ENCODE peak calls at places on chromosomes 2 and 18, in ten cellular contexts. One of them, this sample, is unnamed.

GRCh38 chr2:41967426-41968181 is 80.2 kb upstream of the PKDCC start:
- DNase-seq in HCT116: no peak
- DNase-seq in A549: no peak
- DNase-seq in ovary: no peak
- DNase-seq in heart left ventricle: peak; percentile 44
- DNase-seq in uterus: peak; percentile 40
- DNase-seq in esophagus squamous epithelium: no peak
- DNase-seq in body of pancreas: peak; percentile 21
- DNase-seq in upper lobe of left lung: no peak
- DNase-seq in IMR-90: no peak
- DNase-seq in this sample: peak; percentile 65

GRCh38 chr2:25514043-25514627 is 159.2 kb downstream of the DTNB start:
- DNase-seq in HCT116: no peak
- DNase-seq in A549: no peak
- DNase-seq in ovary: no peak
- DNase-seq in heart left ventricle: no peak
- DNase-seq in uterus: no peak
- DNase-seq in esophagus squamous epithelium: no peak
- DNase-seq in body of pancreas: no peak
- DNase-seq in upper lobe of left lung: no peak
- DNase-seq in IMR-90: no peak
- DNase-seq in this sample: no peak

GRCh38 chr2:27966466-27966865 is 75.9 kb downstream of the BABAM2 start:
- DNase-seq in HCT116: no peak
- DNase-seq in A549: no peak
- DNase-seq in ovary: peak; percentile 68
- DNase-seq in heart left ventricle: no peak
- DNase-seq in uterus: peak; percentile 55
- DNase-seq in esophagus squamous epithelium: no peak
- DNase-seq in body of pancreas: no peak
- DNase-seq in upper lobe of left lung: no peak
- DNase-seq in IMR-90: peak; percentile 15
- DNase-seq in this sample: peak; percentile 77

GRCh38 chr18:48867978-48868377 is 82.8 kb downstream of the SMAD7 start:
- DNase-seq in HCT116: no peak
- DNase-seq in A549: no peak
- DNase-seq in ovary: no peak
- DNase-seq in heart left ventricle: no peak
- DNase-seq in uterus: no peak
- DNase-seq in esophagus squamous epithelium: no peak
- DNase-seq in body of pancreas: no peak
- DNase-seq in upper lobe of left lung: no peak
- DNase-seq in IMR-90: no peak
- DNase-seq in this sample: no peak

GRCh38 chr2:142140434-142140845 is 9.6 kb upstream of the LRP1B start:
- DNase-seq in HCT116: peak; percentile 19
- DNase-seq in A549: no peak
- DNase-seq in ovary: no peak
- DNase-seq in heart left ventricle: no peak
- DNase-seq in uterus: no peak
- DNase-seq in esophagus squamous epithelium: no peak
- DNase-seq in body of pancreas: no peak
- DNase-seq in upper lobe of left lung: no peak
- DNase-seq in IMR-90: peak; percentile 9
- DNase-seq in this sample: no peak

GRCh38 chr2:107592225-107592624 is 234.5 kb upstream of the RGPD4 start:
- DNase-seq in HCT116: no peak
- DNase-seq in A549: no peak
- DNase-seq in ovary: no peak
- DNase-seq in heart left ventricle: no peak
- DNase-seq in uterus: no peak
- DNase-seq in esophagus squamous epithelium: no peak
- DNase-seq in body of pancreas: no peak
- DNase-seq in upper lobe of left lung: no peak
- DNase-seq in IMR-90: no peak
- DNase-seq in this sample: no peak

GRCh38 chr2:111062417-111062816 is 58.3 kb upstream of the BCL2L11 start:
- DNase-seq in HCT116: no peak
- DNase-seq in A549: no peak
- DNase-seq in ovary: no peak
- DNase-seq in heart left ventricle: no peak
- DNase-seq in uterus: no peak
- DNase-seq in esophagus squamous epithelium: no peak
- DNase-seq in body of pancreas: no peak
- DNase-seq in upper lobe of left lung: no peak
- DNase-seq in IMR-90: no peak
- DNase-seq in this sample: no peak

GRCh38 chr18:9671214-9671613 is 36.9 kb upstream of the RAB31 start:
- DNase-seq in HCT116: no peak
- DNase-seq in A549: no peak
- DNase-seq in ovary: no peak
- DNase-seq in heart left ventricle: no peak
- DNase-seq in uterus: no peak
- DNase-seq in esophagus squamous epithelium: no peak
- DNase-seq in body of pancreas: no peak
- DNase-seq in upper lobe of left lung: no peak
- DNase-seq in IMR-90: no peak
- DNase-seq in this sample: no peak

GRCh38 chr2:239378021-239378917 is 22.6 kb downstream of the HDAC4 start:
- DNase-seq in HCT116: no peak
- DNase-seq in A549: no peak
- DNase-seq in ovary: no peak
- DNase-seq in heart left ventricle: no peak
- DNase-seq in uterus: no peak
- DNase-seq in esophagus squamous epithelium: no peak
- DNase-seq in body of pancreas: no peak
- DNase-seq in upper lobe of left lung: no peak
- DNase-seq in IMR-90: no peak
- DNase-seq in this sample: no peak

GRCh38 chr2:143553261-143553660 is 424.0 kb downstream of the ARHGAP15 start:
- DNase-seq in HCT116: no peak
- DNase-seq in A549: no peak
- DNase-seq in ovary: no peak
- DNase-seq in heart left ventricle: no peak
- DNase-seq in uterus: no peak
- DNase-seq in esophagus squamous epithelium: no peak
- DNase-seq in body of pancreas: no peak
- DNase-seq in upper lobe of left lung: no peak
- DNase-seq in IMR-90: peak; percentile 23
- DNase-seq in this sample: no peak

GRCh38 chr2:96876036-96876810 is 6.3 kb upstream of the SEMA4C start:
- DNase-seq in HCT116: no peak
- DNase-seq in A549: no peak
- DNase-seq in ovary: no peak
- DNase-seq in heart left ventricle: no peak
- DNase-seq in uterus: no peak
- DNase-seq in esophagus squamous epithelium: no peak
- DNase-seq in body of pancreas: no peak
- DNase-seq in upper lobe of left lung: no peak
- DNase-seq in IMR-90: peak; percentile 62
- DNase-seq in this sample: no peak

GRCh38 chr2:86518498-86518897 is 44.7 kb downstream of the CHMP3 start:
- DNase-seq in HCT116: no peak
- DNase-seq in A549: no peak
- DNase-seq in ovary: no peak
- DNase-seq in heart left ventricle: no peak
- DNase-seq in uterus: no peak
- DNase-seq in esophagus squamous epithelium: no peak
- DNase-seq in body of pancreas: peak; percentile 18
- DNase-seq in upper lobe of left lung: peak; percentile 25
- DNase-seq in IMR-90: no peak
- DNase-seq in this sample: peak; percentile 41

GRCh38 chr2:26587966-26588365 is 53.2 kb downstream of the CIB4 start:
- DNase-seq in HCT116: no peak
- DNase-seq in A549: no peak
- DNase-seq in ovary: no peak
- DNase-seq in heart left ventricle: no peak
- DNase-seq in uterus: no peak
- DNase-seq in esophagus squamous epithelium: no peak
- DNase-seq in body of pancreas: no peak
- DNase-seq in upper lobe of left lung: peak; percentile 17
- DNase-seq in IMR-90: no peak
- DNase-seq in this sample: peak; percentile 9

GRCh38 chr2:236977999-236978398 is 107.7 kb upstream of the COPS8 start:
- DNase-seq in HCT116: no peak
- DNase-seq in A549: no peak
- DNase-seq in ovary: no peak
- DNase-seq in heart left ventricle: no peak
- DNase-seq in uterus: no peak
- DNase-seq in esophagus squamous epithelium: no peak
- DNase-seq in body of pancreas: no peak
- DNase-seq in upper lobe of left lung: peak; percentile 8
- DNase-seq in IMR-90: no peak
- DNase-seq in this sample: no peak

GRCh38 chr2:74632209-74632938 is 15.8 kb downstream of the M1AP start:
- DNase-seq in HCT116: peak; percentile 51
- DNase-seq in A549: peak; percentile 16
- DNase-seq in ovary: no peak
- DNase-seq in heart left ventricle: no peak
- DNase-seq in uterus: no peak
- DNase-seq in esophagus squamous epithelium: no peak
- DNase-seq in body of pancreas: no peak
- DNase-seq in upper lobe of left lung: peak; percentile 71
- DNase-seq in IMR-90: peak; percentile 23
- DNase-seq in this sample: no peak

GRCh38 chr18:34321075-34321474 is 96.4 kb upstream of the NOL4 start:
- DNase-seq in HCT116: no peak
- DNase-seq in A549: no peak
- DNase-seq in ovary: no peak
- DNase-seq in heart left ventricle: no peak
- DNase-seq in uterus: no peak
- DNase-seq in esophagus squamous epithelium: no peak
- DNase-seq in body of pancreas: no peak
- DNase-seq in upper lobe of left lung: no peak
- DNase-seq in IMR-90: no peak
- DNase-seq in this sample: no peak

GRCh38 chr2:139296672-139297209 is 516.6 kb upstream of the NXPH2 start:
- DNase-seq in HCT116: no peak
- DNase-seq in A549: no peak
- DNase-seq in ovary: no peak
- DNase-seq in heart left ventricle: no peak
- DNase-seq in uterus: no peak
- DNase-seq in esophagus squamous epithelium: no peak
- DNase-seq in body of pancreas: no peak
- DNase-seq in upper lobe of left lung: no peak
- DNase-seq in IMR-90: no peak
- DNase-seq in this sample: no peak

GRCh38 chr2:37631698-37632097 is 39.7 kb downstream of the CDC42EP3 start:
- DNase-seq in HCT116: no peak
- DNase-seq in A549: no peak
- DNase-seq in ovary: no peak
- DNase-seq in heart left ventricle: no peak
- DNase-seq in uterus: no peak
- DNase-seq in esophagus squamous epithelium: no peak
- DNase-seq in body of pancreas: no peak
- DNase-seq in upper lobe of left lung: no peak
- DNase-seq in IMR-90: no peak
- DNase-seq in this sample: no peak

GRCh38 chr2:236262238-236262637 is 2.0 kb downstream of the ASB18 start:
- DNase-seq in HCT116: no peak
- DNase-seq in A549: no peak
- DNase-seq in ovary: no peak
- DNase-seq in heart left ventricle: peak; percentile 39
- DNase-seq in uterus: no peak
- DNase-seq in esophagus squamous epithelium: no peak
- DNase-seq in body of pancreas: no peak
- DNase-seq in upper lobe of left lung: no peak
- DNase-seq in IMR-90: no peak
- DNase-seq in this sample: no peak

DNA sequence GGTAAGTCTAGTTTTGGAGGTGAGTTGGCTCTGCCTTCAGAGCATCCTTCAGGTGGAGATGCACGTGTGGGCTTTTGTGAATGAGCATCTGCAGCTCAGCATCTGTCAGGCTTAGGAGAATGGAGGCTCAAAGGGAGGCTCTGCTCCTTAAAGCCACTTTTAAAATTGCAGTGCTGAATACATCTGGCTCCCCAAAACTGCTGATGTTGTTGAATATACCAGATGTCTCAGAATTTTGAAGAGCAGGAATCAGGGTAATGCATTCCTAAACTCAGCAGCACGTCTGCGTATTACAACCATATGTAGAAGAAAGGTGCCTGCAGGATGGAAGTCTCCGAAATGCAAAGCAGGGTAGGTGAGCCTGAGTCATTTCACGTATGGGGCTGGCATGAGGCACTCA is 106.5 kb upstream of the EFEMP1 start:
- DNase-seq in HCT116: no peak
- DNase-seq in A549: no peak
- DNase-seq in ovary: no peak
- DNase-seq in heart left ventricle: no peak
- DNase-seq in uterus: no peak
- DNase-seq in esophagus squamous epithelium: no peak
- DNase-seq in body of pancreas: no peak
- DNase-seq in upper lobe of left lung: no peak
- DNase-seq in IMR-90: no peak
- DNase-seq in this sample: no peak
- TF ChIP-seq POLR2A in HCT116: no peak
- TF ChIP-seq POLR2A in A549: no peak
- TF ChIP-seq POLR2A in ovary: no peak
- TF ChIP-seq POLR2A in heart left ventricle: no peak
- TF ChIP-seq POLR2A in uterus: no peak
- TF ChIP-seq POLR2A in esophagus squamous epithelium: no peak
- TF ChIP-seq POLR2A in body of pancreas: no peak
- TF ChIP-seq POLR2A in upper lobe of left lung: no peak
- TF ChIP-seq POLR2A in IMR-90: no peak
- TF ChIP-seq POLR2A in this sample: no peak

GRCh38 chr2:109348645-109349554 is 219.9 kb downstream of the SH3RF3 start:
- DNase-seq in HCT116: no peak
- DNase-seq in A549: no peak
- DNase-seq in ovary: no peak
- DNase-seq in heart left ventricle: no peak
- DNase-seq in uterus: no peak
- DNase-seq in esophagus squamous epithelium: no peak
- DNase-seq in body of pancreas: no peak
- DNase-seq in upper lobe of left lung: no peak
- DNase-seq in IMR-90: no peak
- DNase-seq in this sample: no peak
- H3K4me3 ChIP-seq in HCT116: no peak overlapping the region
- H3K4me3 ChIP-seq in A549: no peak overlapping the region
- H3K4me3 ChIP-seq in ovary: no peak overlapping the region
- H3K4me3 ChIP-seq in heart left ventricle: no peak overlapping the region
- H3K4me3 ChIP-seq in uterus: no peak overlapping the region
- H3K4me3 ChIP-seq in esophagus squamous epithelium: no peak overlapping the region
- H3K4me3 ChIP-seq in body of pancreas: no peak overlapping the region
- H3K4me3 ChIP-seq in upper lobe of left lung: no peak overlapping the region
- H3K4me3 ChIP-seq in IMR-90: no peak overlapping the region
- H3K4me3 ChIP-seq in this sample: no peak overlapping the region

GRCh38 chr2:9951522-9952285 is at the start of gene GRHL1:
- DNase-seq in HCT116: peak; percentile 74
- DNase-seq in A549: peak; percentile 97
- DNase-seq in ovary: peak; percentile 89
- DNase-seq in heart left ventricle: peak; percentile 95
- DNase-seq in uterus: peak; percentile 85
- DNase-seq in esophagus squamous epithelium: peak; percentile 45
- DNase-seq in body of pancreas: peak; percentile 93
- DNase-seq in upper lobe of left lung: peak; percentile 93
- DNase-seq in IMR-90: peak; percentile 86
- DNase-seq in this sample: peak; percentile 95
- TF ChIP-seq POLR2A in HCT116: no peak
- TF ChIP-seq POLR2A in A549: peak; percentile 9
- TF ChIP-seq POLR2A in ovary: no peak
- TF ChIP-seq POLR2A in heart left ventricle: peak; percentile 44
- TF ChIP-seq POLR2A in uterus: no peak
- TF ChIP-seq POLR2A in esophagus squamous epithelium: no peak
- TF ChIP-seq POLR2A in body of pancreas: peak; percentile 54
- TF ChIP-seq POLR2A in upper lobe of left lung: no peak
- TF ChIP-seq POLR2A in IMR-90: no peak
- TF ChIP-seq POLR2A in this sample: no peak

GRCh38 chr18:38956068-38956467 is 1390.5 kb upstream of the CELF4 start:
- DNase-seq in HCT116: no peak
- DNase-seq in A549: no peak
- DNase-seq in ovary: no peak
- DNase-seq in heart left ventricle: no peak
- DNase-seq in uterus: no peak
- DNase-seq in esophagus squamous epithelium: no peak
- DNase-seq in body of pancreas: no peak
- DNase-seq in upper lobe of left lung: no peak
- DNase-seq in IMR-90: no peak
- DNase-seq in this sample: no peak
- H3K4me3 ChIP-seq in HCT116: no peak overlapping the region
- H3K4me3 ChIP-seq in A549: no peak overlapping the region
- H3K4me3 ChIP-seq in ovary: no peak overlapping the region
- H3K4me3 ChIP-seq in heart left ventricle: no peak overlapping the region
- H3K4me3 ChIP-seq in uterus: no peak overlapping the region
- H3K4me3 ChIP-seq in esophagus squamous epithelium: no peak overlapping the region
- H3K4me3 ChIP-seq in body of pancreas: no peak overlapping the region
- H3K4me3 ChIP-seq in upper lobe of left lung: no peak overlapping the region
- H3K4me3 ChIP-seq in IMR-90: no peak overlapping the region
- H3K4me3 ChIP-seq in this sample: no peak overlapping the region